ENCODE peak calls at places on chromosome 4, in nine cellular contexts. N, R, H, I, O, B, Y, L and X are unnamed samples.

GRCh38 chr4:18454349-18454748 is 432.8 kb upstream of the LCORL start:
- DNase-seq in N (no peak), R (no peak), H (no peak), I (no peak), O (no peak), B (no peak), Y (no peak), L (no peak), X (no peak)

GRCh38 chr4:73772353-73772752 is 32.0 kb downstream of the CXCL8 start:
- DNase-seq in N (no peak), R (no peak), H (no peak), I (no peak), O (no peak), B (no peak), Y (no peak), L (no peak), X (no peak)

GRCh38 chr4:7828011-7828720 is 111.5 kb downstream of the AFAP1 start:
- DNase-seq in N (peak; percentile 37), R (no peak), H (peak; percentile 84), I (peak; percentile 42), O (peak; percentile 100), B (peak; percentile 82), Y (no peak), L (no peak), X (no peak)

GRCh38 chr4:1533501-1534064 is 127.3 kb upstream of the NKX1-1 start:
- DNase-seq in N (no peak), R (no peak), H (no peak), I (no peak), O (no peak), B (no peak), Y (no peak), L (no peak), X (no peak)

GRCh38 chr4:8904666-8905065 is 33.0 kb upstream of the HMX1 start:
- DNase-seq in N (no peak), R (no peak), H (peak; percentile 10), I (no peak), O (no peak), B (no peak), Y (no peak), L (no peak), X (peak; percentile 2)

GRCh38 chr4:1449475-1449832 is 43.2 kb upstream of the NKX1-1 start:
- DNase-seq in N (no peak), R (no peak), H (peak; percentile 53), I (no peak), O (no peak), B (no peak), Y (no peak), L (no peak), X (no peak)

GRCh38 chr4:106766519-106766918 is 269.6 kb downstream of the DKK2 start:
- DNase-seq in N (no peak), R (no peak), H (no peak), I (no peak), O (peak; percentile 74), B (no peak), Y (no peak), L (no peak), X (no peak)

GRCh38 chr4:1012031-1012739 is 759 bp downstream of the FGFRL1 start:
- DNase-seq in N (peak; percentile 11), R (no peak), H (no peak), I (no peak), O (peak; percentile 58), B (peak; percentile 75), Y (peak; percentile 25), L (peak; percentile 43), X (no peak)

GRCh38 chr4:8849266-8850073 is 22.2 kb downstream of the HMX1 start:
- DNase-seq in N (no peak), R (no peak), H (peak; percentile 46), I (peak; percentile 6), O (no peak), B (no peak), Y (no peak), L (no peak), X (no peak)

GRCh38 chr4:86939737-86940141 is 4.9 kb downstream of the AFF1 start:
- DNase-seq in N (no peak), R (no peak), H (no peak), I (no peak), O (peak; percentile 49), B (no peak), Y (no peak), L (no peak), X (no peak)

GRCh38 chr4:25563071-25563564 is 92.5 kb upstream of the SLC34A2 start:
- DNase-seq in N (no peak), R (no peak), H (no peak), I (no peak), O (no peak), B (no peak), Y (no peak), L (no peak), X (no peak)

DNA sequence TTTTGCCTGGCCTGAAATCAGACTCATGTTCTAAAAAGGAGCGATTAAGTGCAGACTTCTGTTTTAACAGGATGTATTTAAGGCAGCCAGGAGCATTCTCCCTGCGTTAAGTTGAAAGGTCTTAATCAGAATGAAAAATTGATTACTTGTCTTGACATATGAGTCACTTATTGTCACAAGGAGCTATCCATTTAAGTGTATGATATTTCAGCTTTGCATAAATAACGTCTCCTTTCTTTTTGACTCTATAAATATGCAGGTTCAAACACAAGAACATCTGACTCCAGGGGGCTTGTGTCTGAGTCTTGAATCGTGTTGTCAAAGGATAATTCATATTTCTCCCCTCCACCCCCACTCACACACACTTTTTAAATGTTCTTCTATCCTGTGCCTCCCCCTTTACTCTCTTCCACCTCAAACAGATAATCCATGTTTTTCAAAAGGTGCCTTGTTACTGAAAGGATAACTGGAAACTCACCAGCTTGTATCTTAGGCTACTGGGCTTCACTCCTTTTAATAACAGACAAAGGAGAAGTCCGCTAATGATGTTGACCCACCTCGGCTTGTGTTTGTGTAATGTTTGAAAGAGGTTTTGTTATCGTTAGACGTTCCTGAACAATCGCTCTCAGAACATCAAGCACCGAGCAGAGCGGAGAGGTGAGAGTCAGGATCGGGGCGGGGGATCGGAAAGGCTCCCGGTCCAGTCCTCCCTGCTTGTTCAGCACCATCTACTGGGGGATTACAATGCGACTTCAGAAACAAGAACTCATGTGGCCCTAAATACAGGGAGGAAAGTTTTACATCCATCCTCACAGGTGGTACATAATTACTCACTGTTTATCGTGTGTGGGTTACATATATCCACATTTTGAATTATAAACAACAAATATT is 107.5 kb upstream of the RPL34 start:
- DNase-seq in N (peak; percentile 18), R (no peak), H (no peak), I (no peak), O (peak; percentile 69), B (peak; percentile 12), Y (no peak), L (peak; percentile 65), X (no peak)
- TF ChIP-seq CTCF in N (peak; percentile 53), R (no peak), H (no peak), I (no peak), O (peak; percentile 67), B (no peak), Y (no peak), L (peak; percentile 35), X (peak; percentile 33)

GRCh38 chr4:157992948-157993839 is 179.6 kb downstream of the GASK1B start:
- DNase-seq in N (no peak), R (no peak), H (no peak), I (no peak), O (no peak), B (no peak), Y (no peak), L (no peak), X (no peak)

GRCh38 chr4:157996061-157996460 is 176.8 kb downstream of the GASK1B start:
- DNase-seq in N (no peak), R (no peak), H (no peak), I (no peak), O (peak; percentile 42), B (no peak), Y (no peak), L (no peak), X (no peak)

GRCh38 chr4:157997296-157997695 is 175.5 kb downstream of the GASK1B start:
- DNase-seq in N (no peak), R (no peak), H (no peak), I (no peak), O (no peak), B (no peak), Y (no peak), L (no peak), X (no peak)

GRCh38 chr4:157996598-157996997 is 176.2 kb downstream of the GASK1B start:
- DNase-seq in N (no peak), R (no peak), H (no peak), I (no peak), O (no peak), B (no peak), Y (no peak), L (no peak), X (no peak)

DNA sequence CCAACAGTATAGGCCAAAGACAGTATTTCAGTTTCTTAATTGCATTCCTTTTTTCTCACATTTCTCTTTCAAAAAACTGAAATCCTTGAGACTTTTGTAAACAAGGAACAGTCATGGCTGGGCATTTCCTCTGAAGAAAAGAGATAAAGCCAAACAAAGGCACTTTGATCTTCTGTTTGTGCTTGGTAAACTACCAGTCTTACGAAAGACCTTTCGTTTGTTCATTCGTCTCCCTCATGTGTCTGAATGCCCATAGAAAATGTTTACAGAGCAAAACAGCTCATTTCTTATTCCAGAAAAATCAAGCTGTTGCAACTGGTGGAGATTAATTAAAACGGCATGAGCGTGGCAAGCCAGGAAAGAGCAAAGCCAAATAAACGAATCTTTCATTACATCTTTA is 178.0 kb downstream of the GASK1B start:
- DNase-seq in N (no peak), R (no peak), H (no peak), I (no peak), O (peak; percentile 12), B (no peak), Y (no peak), L (peak; percentile 54), X (no peak)
- H3K4me3 ChIP-seq in N (no peak overlapping the region), R (no peak overlapping the region), H (no peak overlapping the region), I (no peak overlapping the region), O (no peak overlapping the region), B (no peak overlapping the region), Y (no peak overlapping the region), L (no peak overlapping the region), X (peak overlapping the region; percentile 29)

GRCh38 chr4:80202784-80203553 is 5.7 kb downstream of the PRDM8 start:
- DNase-seq in N (peak; percentile 26), R (no peak), H (no peak), I (no peak), O (peak; percentile 54), B (peak; percentile 56), Y (peak; percentile 57), L (peak; percentile 20), X (no peak)
- H3K27me3 ChIP-seq in N (no peaks in the 10 kb centered on the region), R (peaks cover 6% of the 10 kb centered on the region), H (no peaks in the 10 kb centered on the region), I (peaks cover 28% of the 10 kb centered on the region), O (no peaks in the 10 kb centered on the region), B (no peaks in the 10 kb centered on the region), Y (peaks cover 6% of the 10 kb centered on the region), L (peaks cover 1% of the 10 kb centered on the region), X (peaks cover 56% of the 10 kb centered on the region)

DNA sequence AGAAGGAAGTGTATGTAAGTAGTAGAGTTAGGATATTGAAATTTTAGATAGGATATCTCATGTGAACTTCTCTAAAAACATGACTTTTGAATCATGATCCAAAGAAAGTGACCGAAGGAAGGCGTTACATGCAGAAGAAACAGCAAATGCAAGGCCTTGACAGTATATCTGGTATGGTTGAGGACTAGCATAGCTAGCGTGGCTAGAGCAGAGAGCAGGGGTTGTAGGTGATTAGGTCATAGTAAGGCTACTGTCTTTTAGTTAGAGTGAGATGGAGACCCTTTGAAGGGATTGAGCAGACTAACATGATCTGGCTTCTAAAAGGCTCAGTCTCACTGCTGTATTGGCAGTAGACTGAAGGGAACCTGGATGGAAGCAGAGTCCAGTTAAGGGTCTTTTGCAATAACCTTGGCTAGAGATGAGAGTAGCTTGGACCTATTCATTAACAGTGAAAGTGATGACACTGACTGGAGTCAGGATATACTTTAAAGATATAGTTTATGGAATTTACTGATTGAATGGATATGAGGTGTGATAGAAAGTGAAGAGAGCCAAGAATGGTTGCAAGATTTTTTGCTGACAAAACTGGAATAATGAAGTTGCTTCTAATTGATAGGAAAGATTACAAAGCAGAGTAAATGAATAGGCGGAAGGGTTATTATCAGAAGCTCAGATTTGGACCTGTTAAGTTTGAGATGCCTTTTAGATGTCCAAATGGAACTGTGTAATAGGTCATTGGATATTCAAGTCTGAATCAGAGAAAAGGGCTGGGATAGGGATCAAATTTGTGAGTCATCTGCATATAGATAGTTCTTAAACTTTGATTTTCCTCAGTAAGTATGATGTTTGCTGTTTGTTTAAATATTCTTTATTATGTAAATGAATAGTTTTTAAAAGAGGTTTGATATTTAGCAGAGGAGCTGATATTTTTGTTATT is 59.8 kb downstream of the MRPL1 start:
- DNase-seq in N (no peak), R (no peak), H (no peak), I (no peak), O (peak; percentile 67), B (no peak), Y (no peak), L (no peak), X (no peak)
- TF ChIP-seq CTCF in N (no peak), R (no peak), H (no peak), I (no peak), O (no peak), B (no peak), Y (no peak), L (no peak), X (no peak)